ENCODE peak calls at places on chromosomes 2 and 18, in seven cellular contexts. N, X, T, E, Q, U and B are unnamed samples. For H3K9me3, the result is how much of the 10 kb centered on the place peaks cover.

GRCh38 chr2:45653125-45653524 is 1.6 kb downstream of the PRKCE start:
- DNase-seq in T (no peak), E (no peak), U (no peak), N (no peak), Q (no peak), X (no peak), B (no peak)

GRCh38 chr18:10336749-10337148 is 117.7 kb upstream of the APCDD1 start:
- DNase-seq in T (no peak), E (no peak), N (no peak), U (no peak), Q (no peak), X (peak), B (no peak)

GRCh38 chr18:77108001-77108692 is 24.4 kb downstream of the MBP start:
- DNase-seq in Q (peak), X (no peak), T (peak), E (peak), N (no peak), U (peak), B (no peak)

GRCh38 chr2:86275384-86275799 is 62.0 kb downstream of the REEP1 start:
- DNase-seq in U (no peak), T (no peak), N (no peak), E (no peak), Q (no peak), X (no peak), B (no peak)

GRCh38 chr2:219545610-219546352 is 2.0 kb downstream of the TMEM198 start:
- DNase-seq in U (no peak), T (no peak), Q (no peak), E (no peak), X (no peak), N (no peak), B (no peak)

GRCh38 chr2:97870396-97870843 is 125.3 kb downstream of the TMEM131 start:
- DNase-seq in X (no peak), Q (no peak), T (no peak), N (no peak), E (no peak), U (no peak), B (peak)

GRCh38 chr2:23509071-23509470 is 124.1 kb downstream of the KLHL29 start:
- DNase-seq in N (no peak), E (peak), Q (no peak), U (peak), T (no peak), X (no peak), B (no peak)

GRCh38 chr18:73752546-73752945 is 395.1 kb downstream of the FBXO15 start:
- DNase-seq in X (no peak), E (no peak), T (no peak), U (no peak), N (no peak), Q (no peak), B (no peak)

GRCh38 chr18:55504808-55505207 is 83.2 kb downstream of the TCF4 start:
- DNase-seq in X (no peak), T (no peak), U (no peak), Q (no peak), N (no peak), E (no peak), B (no peak)

DNA sequence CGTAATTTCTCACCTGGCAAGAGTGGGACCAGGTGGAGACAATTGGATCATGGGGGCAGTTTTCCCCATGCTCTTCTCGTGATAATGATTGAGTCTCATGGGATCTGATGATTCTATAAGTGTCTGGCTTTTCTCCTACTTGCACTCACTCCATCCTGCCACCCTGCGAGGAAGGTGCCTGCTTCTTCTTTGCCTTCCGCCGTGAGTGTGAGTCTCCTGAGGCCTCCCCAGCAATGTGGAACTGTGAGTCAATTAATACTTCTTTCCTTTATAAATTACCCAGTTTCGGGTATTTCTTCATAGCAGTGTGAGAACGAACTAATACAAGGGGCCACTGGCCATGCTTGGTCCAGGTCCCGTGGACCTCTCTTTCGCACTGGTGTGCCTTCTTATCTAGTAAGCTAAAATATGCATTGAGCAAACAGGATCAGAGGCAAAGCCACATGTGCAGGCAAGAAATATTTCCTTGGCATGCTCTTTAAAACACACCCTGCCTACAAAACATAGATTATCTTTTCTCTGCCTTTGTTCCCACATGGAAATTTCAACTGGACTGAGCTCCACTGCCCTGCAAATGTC is 821.1 kb downstream of the TRIB2 start:
- DNase-seq in U (no peak), N (no peak), Q (no peak), E (no peak), T (no peak), X (no peak), B (no peak)
- H3K9me3 ChIP-seq in U (under half), N (under half), Q (under half), E (under half), T (under half), X (under half), B (under half)

DNA sequence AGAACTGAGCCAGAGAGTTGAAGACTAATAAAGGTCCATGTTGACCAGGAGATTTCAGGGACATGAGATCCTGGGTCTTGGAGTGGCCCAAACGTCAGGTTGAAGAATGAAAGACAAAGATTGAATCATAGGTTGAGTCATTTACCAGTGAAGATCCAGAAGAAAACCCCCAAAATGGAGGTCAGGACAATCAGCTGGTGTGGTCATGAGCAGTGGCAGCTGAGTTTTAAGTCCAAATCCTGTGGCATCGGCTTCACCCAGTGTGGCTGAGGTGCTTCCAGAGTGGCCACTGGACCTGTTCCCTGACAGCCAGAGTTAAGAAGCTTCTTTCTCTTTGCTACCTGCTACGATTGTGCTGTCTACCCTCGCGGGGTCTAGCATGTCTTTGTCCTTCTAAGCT is 234.0 kb downstream of the BCL2 start:
- DNase-seq in T (no peak), Q (no peak), X (no peak), E (no peak), N (no peak), U (no peak), B (no peak)
- H3K9me3 ChIP-seq in T (under half), Q (under half), X (under half), E (under half), N (under half), U (under half), B (under half)

DNA sequence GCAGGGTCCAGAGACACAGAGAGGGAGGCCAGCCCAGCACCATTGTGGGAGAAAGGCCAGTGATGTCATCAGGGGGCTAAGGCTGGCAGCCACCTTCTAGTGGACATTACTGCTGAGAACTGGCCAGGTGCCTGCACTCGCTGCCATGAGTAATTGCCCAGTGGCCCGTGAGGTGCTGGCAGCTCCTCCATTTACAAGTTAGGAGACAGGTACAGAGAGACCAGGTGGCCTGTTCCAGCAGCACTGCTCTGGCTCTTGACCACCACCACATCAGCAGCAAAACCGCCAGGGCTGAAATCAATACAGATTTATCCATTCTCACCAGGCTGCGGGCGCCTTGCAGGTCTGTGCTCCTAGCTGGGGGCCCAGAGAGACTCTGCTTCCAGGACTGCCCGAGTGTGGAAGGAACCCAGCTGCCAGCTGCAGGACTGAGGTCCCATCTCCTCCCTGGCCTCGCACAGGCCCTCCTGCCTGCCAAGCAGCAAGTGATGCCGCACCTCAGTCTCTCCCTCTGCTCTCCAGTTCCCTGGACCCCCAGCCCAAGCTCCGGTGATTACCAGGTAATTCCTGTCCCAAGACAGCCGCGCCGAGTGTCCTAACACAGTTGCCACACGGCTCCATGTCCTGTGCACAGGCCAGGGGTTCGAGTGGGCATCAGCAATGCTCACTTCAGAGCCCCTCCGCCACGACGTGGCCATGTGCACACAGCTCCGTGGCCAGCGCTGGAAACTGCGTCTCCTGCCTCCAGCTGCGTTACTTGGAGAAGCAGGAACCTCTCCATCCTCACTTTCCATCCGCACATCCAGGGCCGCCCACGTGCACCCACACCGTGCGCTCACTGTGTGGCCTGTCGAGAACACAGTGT is 101.0 kb upstream of the CTDP1 start:
- DNase-seq in N (no peak), U (peak), X (no peak), E (peak), Q (no peak), T (peak), B (no peak)
- H3K9me3 ChIP-seq in N (under half), U (under half), X (under half), E (under half), Q (under half), T (under half), B (under half)

GRCh38 chr2:22497789-22498188 is 887.2 kb upstream of the KLHL29 start:
- DNase-seq in E (no peak), N (no peak), U (no peak), T (no peak), X (no peak), Q (no peak), B (no peak)
- H3K9me3 ChIP-seq in E (under half), N (under half), U (under half), T (under half), X (under half), Q (under half), B (under half)

GRCh38 chr2:220904015-220904414 is 668.1 kb downstream of the EPHA4 start:
- DNase-seq in N (peak), T (no peak), E (no peak), Q (no peak), U (no peak), X (no peak), B (no peak)

GRCh38 chr2:220894069-220894468 is 678.0 kb downstream of the EPHA4 start:
- DNase-seq in E (no peak), X (no peak), N (no peak), T (no peak), Q (no peak), U (no peak), B (no peak)

DNA sequence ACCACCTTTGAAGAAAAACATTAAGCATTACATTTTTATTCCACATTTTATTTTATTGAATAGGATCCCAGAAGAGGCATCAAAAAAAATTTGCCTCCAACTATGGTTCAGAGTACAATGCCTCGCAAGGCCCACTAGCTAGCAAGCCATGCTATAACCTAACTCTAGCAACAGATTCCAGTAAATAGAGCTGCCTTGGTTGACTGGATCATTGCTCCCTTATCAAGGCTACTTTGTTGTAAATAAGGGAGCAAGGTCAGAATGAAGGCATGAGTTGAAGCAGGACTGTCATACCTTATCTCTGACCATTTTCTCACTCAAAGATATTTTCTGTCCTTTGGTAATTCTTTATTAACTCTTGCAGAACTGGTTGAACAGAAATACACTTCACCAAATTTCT is 672.6 kb downstream of the EPHA4 start:
- DNase-seq in T (no peak), U (no peak), X (no peak), E (no peak), N (no peak), Q (no peak), B (no peak)
- H3K9me3 ChIP-seq in T (under half), U (under half), X (under half), E (under half), N (under half), Q (under half), B (under half)

GRCh38 chr2:65489269-65489668 is 56.9 kb upstream of the SPRED2 start:
- DNase-seq in X (no peak), N (no peak), E (no peak), Q (no peak), U (no peak), T (no peak), B (no peak)

GRCh38 chr2:65488527-65488926 is 56.1 kb upstream of the SPRED2 start:
- DNase-seq in U (no peak), E (no peak), T (no peak), X (no peak), Q (no peak), N (no peak), B (no peak)

GRCh38 chr2:65487404-65487803 is 55.0 kb upstream of the SPRED2 start:
- DNase-seq in N (no peak), E (no peak), Q (no peak), X (peak), U (no peak), T (no peak), B (no peak)

GRCh38 chr2:65491381-65491903 is 59.0 kb upstream of the SPRED2 start:
- DNase-seq in Q (no peak), N (no peak), X (no peak), E (no peak), T (no peak), U (no peak), B (no peak)

DNA sequence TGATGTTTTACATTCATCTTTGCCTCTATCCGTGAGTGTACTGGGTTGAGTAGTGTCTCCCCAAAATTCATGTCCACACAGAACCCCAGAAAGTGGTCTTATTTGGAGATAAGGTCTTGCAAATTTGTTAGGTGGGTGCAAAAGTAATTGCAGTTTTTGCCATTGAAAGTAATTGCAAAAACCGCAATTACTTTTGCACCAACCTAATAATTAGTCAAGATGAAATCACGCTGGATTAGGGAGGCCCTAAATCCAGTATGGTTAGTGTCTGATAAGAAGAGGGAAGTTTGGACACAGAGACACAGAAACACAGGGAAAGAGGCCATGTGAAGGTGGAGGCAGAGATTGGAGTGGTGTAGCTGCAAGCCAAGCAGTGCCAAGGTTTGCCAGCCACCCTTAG is 57.8 kb upstream of the SPRED2 start:
- DNase-seq in X (no peak), U (no peak), N (no peak), T (no peak), Q (no peak), E (no peak), B (no peak)
- H3K9me3 ChIP-seq in X (under half), U (under half), N (under half), T (under half), Q (under half), E (under half), B (under half)

GRCh38 chr18:71899183-71899582 is 645.0 kb downstream of the CBLN2 start:
- DNase-seq in N (no peak), X (no peak), E (no peak), T (no peak), Q (no peak), U (no peak), B (no peak)
- H3K9me3 ChIP-seq in N (under half), X (under half), E (under half), T (under half), Q (under half), U (under half), B (under half)

DNA sequence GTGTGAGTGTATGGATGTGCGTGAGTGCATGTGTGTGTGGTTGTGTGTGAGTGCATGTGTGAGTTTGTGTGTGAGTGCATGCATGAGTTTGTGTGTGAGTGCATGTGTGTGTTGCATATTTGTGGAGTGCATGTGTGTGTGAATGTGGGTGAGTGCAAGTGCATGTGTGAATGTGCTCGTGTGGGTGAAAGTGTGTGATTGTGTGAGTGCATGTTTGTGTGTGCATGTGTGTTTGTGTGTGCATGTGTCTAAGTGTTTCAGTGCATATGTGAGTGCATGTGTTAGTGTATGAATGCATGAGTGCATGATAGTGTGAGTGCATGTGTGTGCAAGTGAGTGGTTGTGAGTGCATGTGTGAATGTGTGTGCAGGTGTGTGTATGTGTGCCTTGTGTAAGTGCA is 343.4 kb upstream of the SALL3 start:
- DNase-seq in U (no peak), N (no peak), Q (no peak), E (no peak), X (no peak), T (no peak), B (no peak)
- H3K9me3 ChIP-seq in U (under half), N (under half), Q (under half), E (under half), X (under half), T (under half), B (under half)

GRCh38 chr2:9065901-9066300 is 62.4 kb upstream of the MBOAT2 start:
- DNase-seq in X (no peak), U (no peak), E (no peak), Q (no peak), N (no peak), T (no peak), B (no peak)
- H3K9me3 ChIP-seq in X (under half), U (under half), E (under half), Q (under half), N (under half), T (under half), B (under half)

GRCh38 chr2:176081451-176081992 is 2.2 kb downstream of the EVX2 start:
- DNase-seq in Q (no peak), E (no peak), T (no peak), U (no peak), X (no peak), N (no peak), B (no peak)
- H3K9me3 ChIP-seq in Q (under half), E (under half), T (under half), U (under half), X (under half), N (under half), B (under half)